ENCODE peak calls at places on chromosomes 3 and 15, in nine cellular contexts. One of them, this sample, is unnamed.

GRCh38 chr3:54989023-54989380 is 61.1 kb upstream of the LRTM1 start:
- DNase-seq in brain microvascular endothelial cell: no peak
- DNase-seq in OCI-LY7: no peak
- DNase-seq in mesothelial cell of epicardium: no peak
- DNase-seq in colonic mucosa: no peak
- DNase-seq in endothelial cell: no peak
- DNase-seq in endodermal cell: no peak
- DNase-seq in neural progenitor cell: no peak
- DNase-seq in sigmoid colon: no peak
- DNase-seq in this sample: no peak

GRCh38 chr3:106425021-106425420 is 556.2 kb upstream of the CBLB start:
- DNase-seq in brain microvascular endothelial cell: peak; percentile 38
- DNase-seq in OCI-LY7: no peak
- DNase-seq in endothelial cell: no peak
- DNase-seq in sigmoid colon: no peak
- DNase-seq in colonic mucosa: no peak
- DNase-seq in neural progenitor cell: no peak
- DNase-seq in mesothelial cell of epicardium: no peak
- DNase-seq in endodermal cell: no peak
- DNase-seq in this sample: no peak

GRCh38 chr15:93917181-93917580 is 314.2 kb upstream of the MCTP2 start:
- DNase-seq in OCI-LY7: no peak
- DNase-seq in colonic mucosa: no peak
- DNase-seq in sigmoid colon: no peak
- DNase-seq in mesothelial cell of epicardium: no peak
- DNase-seq in brain microvascular endothelial cell: no peak
- DNase-seq in neural progenitor cell: no peak
- DNase-seq in endothelial cell: no peak
- DNase-seq in endodermal cell: peak; percentile 54
- DNase-seq in this sample: no peak

GRCh38 chr3:14391033-14391432 is 11.4 kb upstream of the SLC6A6 start:
- DNase-seq in endothelial cell: no peak
- DNase-seq in colonic mucosa: no peak
- DNase-seq in sigmoid colon: peak; percentile 80
- DNase-seq in neural progenitor cell: no peak
- DNase-seq in mesothelial cell of epicardium: no peak
- DNase-seq in brain microvascular endothelial cell: peak; percentile 67
- DNase-seq in endodermal cell: no peak
- DNase-seq in OCI-LY7: no peak
- DNase-seq in this sample: no peak

GRCh38 chr3:151011427-151011826 is 38.9 kb upstream of the CLRN1 start:
- DNase-seq in OCI-LY7: no peak
- DNase-seq in colonic mucosa: no peak
- DNase-seq in mesothelial cell of epicardium: no peak
- DNase-seq in brain microvascular endothelial cell: no peak
- DNase-seq in endothelial cell: no peak
- DNase-seq in neural progenitor cell: peak; percentile 82
- DNase-seq in sigmoid colon: no peak
- DNase-seq in endodermal cell: no peak
- DNase-seq in this sample: no peak

GRCh38 chr3:172087827-172088580 is 48.6 kb downstream of the FNDC3B start:
- DNase-seq in mesothelial cell of epicardium: no peak
- DNase-seq in neural progenitor cell: no peak
- DNase-seq in endodermal cell: no peak
- DNase-seq in endothelial cell: no peak
- DNase-seq in OCI-LY7: peak; percentile 29
- DNase-seq in sigmoid colon: no peak
- DNase-seq in colonic mucosa: peak; percentile 71
- DNase-seq in brain microvascular endothelial cell: no peak
- DNase-seq in this sample: peak; percentile 16

GRCh38 chr3:49173792-49174170 is 2.4 kb downstream of the KLHDC8B start:
- DNase-seq in neural progenitor cell: peak; percentile 75
- DNase-seq in brain microvascular endothelial cell: peak; percentile 24
- DNase-seq in sigmoid colon: no peak
- DNase-seq in OCI-LY7: no peak
- DNase-seq in mesothelial cell of epicardium: no peak
- DNase-seq in endodermal cell: no peak
- DNase-seq in endothelial cell: no peak
- DNase-seq in colonic mucosa: no peak
- DNase-seq in this sample: no peak

GRCh38 chr15:74252291-74253080 is 16.4 kb downstream of the CCDC33 start:
- DNase-seq in endothelial cell: no peak
- DNase-seq in neural progenitor cell: no peak
- DNase-seq in endodermal cell: no peak
- DNase-seq in OCI-LY7: no peak
- DNase-seq in brain microvascular endothelial cell: peak; percentile 44
- DNase-seq in sigmoid colon: no peak
- DNase-seq in mesothelial cell of epicardium: no peak
- DNase-seq in colonic mucosa: no peak
- DNase-seq in this sample: no peak

GRCh38 chr3:78737988-78738387 is 1029.8 kb downstream of the ROBO1 start:
- DNase-seq in sigmoid colon: no peak
- DNase-seq in endodermal cell: no peak
- DNase-seq in OCI-LY7: no peak
- DNase-seq in brain microvascular endothelial cell: no peak
- DNase-seq in mesothelial cell of epicardium: no peak
- DNase-seq in endothelial cell: no peak
- DNase-seq in neural progenitor cell: no peak
- DNase-seq in colonic mucosa: no peak
- DNase-seq in this sample: no peak

GRCh38 chr3:194617827-194618226 is 15.4 kb downstream of the TMEM44 start:
- DNase-seq in sigmoid colon: no peak
- DNase-seq in OCI-LY7: no peak
- DNase-seq in endothelial cell: no peak
- DNase-seq in endodermal cell: no peak
- DNase-seq in neural progenitor cell: no peak
- DNase-seq in colonic mucosa: peak; percentile 32
- DNase-seq in mesothelial cell of epicardium: no peak
- DNase-seq in brain microvascular endothelial cell: no peak
- DNase-seq in this sample: no peak

GRCh38 chr3:127817331-127817821 is 4.9 kb downstream of the MGLL start:
- DNase-seq in endothelial cell: no peak
- DNase-seq in neural progenitor cell: no peak
- DNase-seq in colonic mucosa: peak; percentile 79
- DNase-seq in mesothelial cell of epicardium: no peak
- DNase-seq in endodermal cell: peak; percentile 35
- DNase-seq in brain microvascular endothelial cell: peak; percentile 15
- DNase-seq in OCI-LY7: no peak
- DNase-seq in sigmoid colon: no peak
- DNase-seq in this sample: no peak

GRCh38 chr3:102053375-102053989 is 204.2 kb downstream of the NFKBIZ start:
- DNase-seq in mesothelial cell of epicardium: no peak
- DNase-seq in neural progenitor cell: no peak
- DNase-seq in sigmoid colon: no peak
- DNase-seq in colonic mucosa: no peak
- DNase-seq in brain microvascular endothelial cell: peak; percentile 50
- DNase-seq in endodermal cell: no peak
- DNase-seq in OCI-LY7: no peak
- DNase-seq in endothelial cell: no peak
- DNase-seq in this sample: peak; percentile 45

GRCh38 chr3:73624363-73625123 is at the start of gene PDZRN3:
- DNase-seq in colonic mucosa: peak; percentile 84
- DNase-seq in endothelial cell: peak; percentile 51
- DNase-seq in sigmoid colon: peak; percentile 85
- DNase-seq in brain microvascular endothelial cell: peak; percentile 59
- DNase-seq in endodermal cell: peak; percentile 88
- DNase-seq in mesothelial cell of epicardium: peak; percentile 77
- DNase-seq in neural progenitor cell: peak; percentile 89
- DNase-seq in OCI-LY7: no peak
- DNase-seq in this sample: no peak

GRCh38 chr15:62739507-62739906 is 303.0 kb upstream of the TPM1 start:
- DNase-seq in endodermal cell: no peak
- DNase-seq in colonic mucosa: no peak
- DNase-seq in brain microvascular endothelial cell: peak; percentile 29
- DNase-seq in sigmoid colon: no peak
- DNase-seq in mesothelial cell of epicardium: no peak
- DNase-seq in neural progenitor cell: no peak
- DNase-seq in endothelial cell: no peak
- DNase-seq in OCI-LY7: no peak
- DNase-seq in this sample: no peak

GRCh38 chr3:142866841-142867631 is 21.8 kb downstream of the PCOLCE2 start:
- DNase-seq in sigmoid colon: no peak
- DNase-seq in endodermal cell: peak; percentile 95
- DNase-seq in neural progenitor cell: peak; percentile 48
- DNase-seq in OCI-LY7: no peak
- DNase-seq in mesothelial cell of epicardium: no peak
- DNase-seq in colonic mucosa: no peak
- DNase-seq in brain microvascular endothelial cell: no peak
- DNase-seq in endothelial cell: peak; percentile 30
- DNase-seq in this sample: no peak

GRCh38 chr3:13200951-13201350 is 127.7 kb upstream of the IQSEC1 start:
- DNase-seq in colonic mucosa: no peak
- DNase-seq in endodermal cell: peak; percentile 83
- DNase-seq in brain microvascular endothelial cell: no peak
- DNase-seq in endothelial cell: peak; percentile 34
- DNase-seq in neural progenitor cell: peak; percentile 75
- DNase-seq in OCI-LY7: peak; percentile 39
- DNase-seq in mesothelial cell of epicardium: no peak
- DNase-seq in sigmoid colon: no peak
- DNase-seq in this sample: peak; percentile 34

GRCh38 chr15:89167267-89168176 is 53.9 kb downstream of the RLBP1 start:
- DNase-seq in mesothelial cell of epicardium: no peak
- DNase-seq in OCI-LY7: no peak
- DNase-seq in endothelial cell: no peak
- DNase-seq in colonic mucosa: no peak
- DNase-seq in sigmoid colon: no peak
- DNase-seq in neural progenitor cell: no peak
- DNase-seq in brain microvascular endothelial cell: peak; percentile 33
- DNase-seq in endodermal cell: peak; percentile 53
- DNase-seq in this sample: peak; percentile 86

GRCh38 chr3:127084401-127084990 is 101.6 kb downstream of the PLXNA1 start:
- DNase-seq in brain microvascular endothelial cell: no peak
- DNase-seq in endodermal cell: no peak
- DNase-seq in sigmoid colon: no peak
- DNase-seq in neural progenitor cell: no peak
- DNase-seq in endothelial cell: no peak
- DNase-seq in colonic mucosa: no peak
- DNase-seq in mesothelial cell of epicardium: no peak
- DNase-seq in OCI-LY7: no peak
- DNase-seq in this sample: no peak

GRCh38 chr3:194137314-194138097 is 1.6 kb downstream of the HES1 start:
- DNase-seq in brain microvascular endothelial cell: peak; percentile 45
- DNase-seq in OCI-LY7: peak; percentile 75
- DNase-seq in mesothelial cell of epicardium: peak; percentile 63
- DNase-seq in colonic mucosa: peak; percentile 75
- DNase-seq in endodermal cell: peak; percentile 81
- DNase-seq in sigmoid colon: peak; percentile 88
- DNase-seq in neural progenitor cell: peak; percentile 66
- DNase-seq in endothelial cell: peak; percentile 50
- DNase-seq in this sample: peak; percentile 67

GRCh38 chr15:29570121-29570930 is 251.9 kb downstream of the TJP1 start:
- DNase-seq in OCI-LY7: no peak
- DNase-seq in endodermal cell: peak; percentile 78
- DNase-seq in colonic mucosa: peak; percentile 22
- DNase-seq in sigmoid colon: no peak
- DNase-seq in neural progenitor cell: peak; percentile 67
- DNase-seq in mesothelial cell of epicardium: peak; percentile 51
- DNase-seq in brain microvascular endothelial cell: no peak
- DNase-seq in endothelial cell: peak; percentile 27
- DNase-seq in this sample: no peak

GRCh38 chr3:145266368-145266767 is 894.6 kb downstream of the PLOD2 start:
- DNase-seq in OCI-LY7: no peak
- DNase-seq in neural progenitor cell: peak; percentile 29
- DNase-seq in endodermal cell: no peak
- DNase-seq in mesothelial cell of epicardium: no peak
- DNase-seq in endothelial cell: no peak
- DNase-seq in colonic mucosa: no peak
- DNase-seq in brain microvascular endothelial cell: no peak
- DNase-seq in sigmoid colon: no peak
- DNase-seq in this sample: no peak
- TF ChIP-seq CTCF in OCI-LY7: no peak
- TF ChIP-seq CTCF in neural progenitor cell: peak; percentile 38
- TF ChIP-seq CTCF in endodermal cell: peak; percentile 61
- TF ChIP-seq CTCF in mesothelial cell of epicardium: no peak
- TF ChIP-seq CTCF in endothelial cell: no peak
- TF ChIP-seq CTCF in colonic mucosa: no peak
- TF ChIP-seq CTCF in brain microvascular endothelial cell: no peak
- TF ChIP-seq CTCF in sigmoid colon: no peak
- TF ChIP-seq CTCF in this sample: no peak

GRCh38 chr15:65869127-65869953 is at the start of gene RAB11A:
- DNase-seq in mesothelial cell of epicardium: peak; percentile 96
- DNase-seq in brain microvascular endothelial cell: peak; percentile 91
- DNase-seq in colonic mucosa: peak; percentile 95
- DNase-seq in neural progenitor cell: peak; percentile 98
- DNase-seq in endodermal cell: peak; percentile 97
- DNase-seq in OCI-LY7: peak; percentile 98
- DNase-seq in endothelial cell: peak; percentile 91
- DNase-seq in sigmoid colon: peak; percentile 98
- DNase-seq in this sample: peak; percentile 98
- TF ChIP-seq CTCF in mesothelial cell of epicardium: no peak
- TF ChIP-seq CTCF in brain microvascular endothelial cell: peak; percentile 45
- TF ChIP-seq CTCF in colonic mucosa: no peak
- TF ChIP-seq CTCF in neural progenitor cell: peak; percentile 32
- TF ChIP-seq CTCF in endodermal cell: peak; percentile 55
- TF ChIP-seq CTCF in OCI-LY7: peak; percentile 68
- TF ChIP-seq CTCF in endothelial cell: peak; percentile 27
- TF ChIP-seq CTCF in sigmoid colon: no peak
- TF ChIP-seq CTCF in this sample: peak; percentile 19

DNA sequence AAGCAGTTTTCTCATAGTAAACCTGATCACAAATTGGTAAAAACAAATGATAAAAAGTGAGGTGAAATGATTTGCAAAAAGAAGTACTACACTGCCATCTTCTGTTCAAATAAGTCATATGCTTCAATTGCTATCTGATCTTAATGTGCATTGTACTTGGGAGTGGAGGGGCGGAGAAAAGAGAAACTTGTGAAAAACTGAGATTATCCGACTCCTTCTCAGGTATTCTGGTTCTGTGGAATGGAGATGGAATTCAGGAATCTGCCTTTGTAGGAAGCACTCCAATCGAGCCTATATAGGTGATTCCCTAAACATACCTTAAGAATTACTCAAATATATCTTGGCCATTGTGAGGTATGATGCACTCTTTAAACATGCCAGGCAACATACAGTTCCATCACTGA is 180.6 kb downstream of the CHL1 start:
- DNase-seq in endodermal cell: peak; percentile 53
- DNase-seq in mesothelial cell of epicardium: no peak
- DNase-seq in brain microvascular endothelial cell: no peak
- DNase-seq in sigmoid colon: no peak
- DNase-seq in OCI-LY7: peak; percentile 61
- DNase-seq in neural progenitor cell: peak; percentile 31
- DNase-seq in colonic mucosa: no peak
- DNase-seq in endothelial cell: no peak
- DNase-seq in this sample: no peak
- TF ChIP-seq CTCF in endodermal cell: peak; percentile 76
- TF ChIP-seq CTCF in mesothelial cell of epicardium: peak; percentile 42
- TF ChIP-seq CTCF in brain microvascular endothelial cell: peak; percentile 43
- TF ChIP-seq CTCF in sigmoid colon: peak; percentile 54
- TF ChIP-seq CTCF in OCI-LY7: peak; percentile 82
- TF ChIP-seq CTCF in neural progenitor cell: peak; percentile 65
- TF ChIP-seq CTCF in colonic mucosa: no peak
- TF ChIP-seq CTCF in endothelial cell: no peak
- TF ChIP-seq CTCF in this sample: peak; percentile 20

DNA sequence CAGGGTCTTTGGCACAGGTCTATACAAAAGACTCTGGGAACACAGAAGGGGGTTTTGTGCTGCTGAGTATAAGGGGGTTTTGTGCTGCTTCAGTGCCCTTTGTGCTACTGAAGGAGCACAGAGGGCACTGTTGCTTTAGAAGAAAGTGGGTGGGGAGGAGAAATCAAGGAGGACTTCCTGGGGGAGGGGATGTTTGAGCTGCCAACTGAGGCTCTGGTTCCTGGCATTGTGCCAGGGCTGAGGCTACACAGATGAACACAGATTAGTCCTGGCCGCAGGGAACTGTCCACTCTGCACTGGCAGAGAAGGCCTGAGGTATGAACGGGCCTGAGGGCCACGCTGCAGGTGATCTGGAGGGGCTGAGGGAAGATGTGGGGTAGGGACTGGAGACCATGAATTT is 32.2 kb upstream of the SEC13 start:
- DNase-seq in OCI-LY7: peak; percentile 40
- DNase-seq in sigmoid colon: no peak
- DNase-seq in endothelial cell: no peak
- DNase-seq in brain microvascular endothelial cell: no peak
- DNase-seq in endodermal cell: no peak
- DNase-seq in mesothelial cell of epicardium: no peak
- DNase-seq in neural progenitor cell: peak; percentile 27
- DNase-seq in colonic mucosa: no peak
- DNase-seq in this sample: no peak
- TF ChIP-seq CTCF in OCI-LY7: peak; percentile 55
- TF ChIP-seq CTCF in sigmoid colon: no peak
- TF ChIP-seq CTCF in endothelial cell: no peak
- TF ChIP-seq CTCF in brain microvascular endothelial cell: no peak
- TF ChIP-seq CTCF in endodermal cell: no peak
- TF ChIP-seq CTCF in mesothelial cell of epicardium: no peak
- TF ChIP-seq CTCF in neural progenitor cell: no peak
- TF ChIP-seq CTCF in colonic mucosa: no peak
- TF ChIP-seq CTCF in this sample: no peak